ENCODE peak calls at places on chromosomes 7 and 10, in five cellular contexts. L, G, S, N and E are unnamed samples.

GRCh38 chr10:132434405-132435005 is 37.5 kb downstream of the PWWP2B start:
- DNase-seq in L (no peak), G (peak; percentile 51), S (peak; percentile 42), N (no peak), E (peak; percentile 50)

GRCh38 chr10:36606234-36606839 is 519.1 kb upstream of the ANKRD30A start:
- DNase-seq in L (no peak), G (no peak), S (no peak), N (no peak), E (no peak)

GRCh38 chr7:17898111-17898510 is 42.2 kb downstream of the SNX13 start:
- DNase-seq in L (no peak), G (no peak), S (no peak), N (no peak), E (no peak)

GRCh38 chr10:635088-635861 is 54.2 kb downstream of the DIP2C start:
- DNase-seq in L (no peak), G (no peak), S (no peak), N (no peak), E (no peak)

GRCh38 chr7:134071355-134072331 is 55.5 kb upstream of the LRGUK start:
- DNase-seq in L (peak; percentile 43), G (no peak), S (no peak), N (no peak), E (no peak)

GRCh38 chr7:4734587-4735365 is 40.6 kb upstream of the AP5Z1 start:
- DNase-seq in L (no peak), G (no peak), S (no peak), N (no peak), E (no peak)

GRCh38 chr7:84412161-84412969 is 217.8 kb upstream of the SEMA3A start:
- DNase-seq in L (no peak), G (no peak), S (no peak), N (peak; percentile 82), E (no peak)

GRCh38 chr10:75220258-75220657 is 9.7 kb downstream of the VDAC2 start:
- DNase-seq in L (no peak), G (no peak), S (no peak), N (no peak), E (no peak)

GRCh38 chr7:157692156-157693011 is 355.6 kb downstream of the DNAJB6 start:
- DNase-seq in L (no peak), G (no peak), S (no peak), N (no peak), E (no peak)

GRCh38 chr10:33950216-33950615 is 615.7 kb upstream of the NRP1 start:
- DNase-seq in L (no peak), G (no peak), S (no peak), N (no peak), E (no peak)